ENCODE peak calls at places on chromosomes 7 and 10, in four cellular contexts. N, S, R and Z are unnamed samples.
A peak's percentile ranks its signal among the peaks of the same experiment; 100 is the strongest.

GRCh38 chr7:80529362-80529761 is 17.5 kb upstream of the GNAT3 start:
- DNase-seq in N (no peak), S (no peak), R (no peak), Z (no peak)

GRCh38 chr7:2934984-2935740 is 91.1 kb upstream of the GNA12 start:
- DNase-seq in N (no peak), S (no peak), R (peak; percentile 56), Z (no peak)

GRCh38 chr7:83976302-83976701 is 218.3 kb downstream of the SEMA3A start:
- DNase-seq in N (no peak), S (peak; percentile 55), R (no peak), Z (no peak)

GRCh38 chr10:60148266-60148840 is 241.3 kb downstream of the ANK3 start:
- DNase-seq in N (no peak), S (peak; percentile 87), R (no peak), Z (no peak)

GRCh38 chr7:24408798-24409428 is 124.9 kb downstream of the NPY start:
- DNase-seq in N (no peak), S (no peak), R (no peak), Z (no peak)

GRCh38 chr7:284762-285722 is 4.9 kb upstream of the FOXL3 start:
- DNase-seq in N (no peak), S (no peak), R (peak; percentile 59), Z (no peak)

GRCh38 chr10:60487543-60487942 is 97.9 kb upstream of the ANK3 start:
- DNase-seq in N (no peak), S (no peak), R (no peak), Z (no peak)

GRCh38 chr10:132481690-132482089 is 55.9 kb upstream of the INPP5A start:
- DNase-seq in N (no peak), S (no peak), R (no peak), Z (no peak)

GRCh38 chr7:88377421-88377820 is 70.7 kb upstream of the STEAP4 start:
- DNase-seq in N (no peak), S (no peak), R (no peak), Z (no peak)

GRCh38 chr10:78578929-78579328 is 489.8 kb upstream of the ZMIZ1 start:
- DNase-seq in N (peak; percentile 41), S (no peak), R (peak; percentile 76), Z (no peak)